ENCODE peak calls at places on chromosomes 7 and 10, in six cellular contexts. Q is amygdala, J is T-helper 1 cell, R is NCI-H345, C is Right ventricle myocardium superior, O is prostate gland. Y is an unnamed sample.

GRCh38 chr7:131244259-131244852 is 83.3 kb upstream of the MKLN1 start:
- DNase-seq in C (no peak), O (no peak), R (no peak), J (no peak), Q (no peak), Y (peak)

GRCh38 chr10:70784476-70784875 is 701 bp downstream of the TBATA start:
- DNase-seq in Q (no peak), O (no peak), J (no peak), R (no peak), C (no peak), Y (no peak)

GRCh38 chr10:79001082-79001885 is 67.5 kb upstream of the ZMIZ1 start:
- DNase-seq in Q (no peak), J (no peak), R (no peak), O (no peak), C (no peak), Y (peak)

GRCh38 chr7:157427811-157428553 is 91.2 kb downstream of the DNAJB6 start:
- DNase-seq in O (no peak), C (peak), R (no peak), Q (no peak), J (no peak), Y (no peak)

GRCh38 chr7:66575398-66575797 is 53.3 kb upstream of the KCTD7 start:
- DNase-seq in O (no peak), J (no peak), R (no peak), Q (no peak), C (no peak), Y (no peak)

GRCh38 chr7:108488902-108489538 is 32.8 kb upstream of the NRCAM start:
- DNase-seq in O (no peak), C (no peak), R (no peak), J (no peak), Q (no peak), Y (peak)

GRCh38 chr7:151896486-151896885 is 19.6 kb upstream of the PRKAG2 start:
- DNase-seq in C (no peak), Q (no peak), J (no peak), R (no peak), O (no peak), Y (no peak)

GRCh38 chr10:61465807-61466425 is 12.7 kb upstream of the TMEM26 start:
- DNase-seq in J (no peak), C (no peak), Q (no peak), R (no peak), O (no peak), Y (peak)

GRCh38 chr7:81415181-81415580 is 354.7 kb downstream of the HGF start:
- DNase-seq in R (no peak), Q (no peak), J (no peak), C (no peak), O (no peak), Y (peak)

GRCh38 chr7:6510476-6511133 is 40.7 kb downstream of the GRID2IP start:
- DNase-seq in O (no peak), Q (no peak), R (no peak), J (no peak), C (no peak), Y (no peak)

GRCh38 chr10:46516660-46517416 is 39.6 kb downstream of the GPRIN2 start:
- DNase-seq in Q (no peak), C (no peak), O (no peak), J (no peak), R (no peak), Y (peak)

GRCh38 chr7:106187613-106188350 is 75.7 kb upstream of the SYPL1 start:
- DNase-seq in J (no peak), O (no peak), R (no peak), C (no peak), Q (no peak), Y (no peak)

GRCh38 chr10:88138319-88138848 is 275.0 kb downstream of the PTEN start:
- DNase-seq in C (no peak), R (no peak), O (no peak), Q (no peak), J (no peak), Y (no peak)

GRCh38 chr7:748446-748845 is 21.4 kb upstream of the PRKAR1B start:
- DNase-seq in J (no peak), O (no peak), C (peak), Q (no peak), R (no peak), Y (no peak)

GRCh38 chr7:67821116-67821515 is 824.5 kb downstream of the TYW1 start:
- DNase-seq in R (no peak), J (no peak), C (no peak), Q (no peak), O (no peak), Y (peak)

Y was measured in fibroblast of pulmonary artery.